ENCODE peak calls at places on chromosomes 2 and 18, in nine cellular contexts. One of them, this sample, is unnamed. For H3K36me3, the result is how much of the 10 kb centered on the place peaks cover.

GRCh38 chr2:150431975-150432374 is 55.5 kb downstream of the RND3 start:
- DNase-seq in WERI-Rb-1: no peak
- DNase-seq in fibroblast of lung: no peak
- DNase-seq in right lobe of liver: no peak
- DNase-seq in brain microvascular endothelial cell: no peak
- DNase-seq in heart right ventricle: no peak
- DNase-seq in hepatocyte: no peak
- DNase-seq in H7: no peak
- DNase-seq in breast epithelium: no peak
- DNase-seq in this sample: no peak

GRCh38 chr2:205684871-205685313 is 2.6 kb downstream of the NRP2 start:
- DNase-seq in heart right ventricle: no peak
- DNase-seq in breast epithelium: no peak
- DNase-seq in fibroblast of lung: peak
- DNase-seq in WERI-Rb-1: no peak
- DNase-seq in hepatocyte: no peak
- DNase-seq in right lobe of liver: peak
- DNase-seq in brain microvascular endothelial cell: no peak
- DNase-seq in H7: peak
- DNase-seq in this sample: no peak

GRCh38 chr2:149566652-149567051 is 20.9 kb downstream of the MMADHC start:
- DNase-seq in hepatocyte: no peak
- DNase-seq in H7: no peak
- DNase-seq in heart right ventricle: no peak
- DNase-seq in fibroblast of lung: no peak
- DNase-seq in right lobe of liver: no peak
- DNase-seq in WERI-Rb-1: no peak
- DNase-seq in breast epithelium: no peak
- DNase-seq in brain microvascular endothelial cell: no peak
- DNase-seq in this sample: no peak

GRCh38 chr2:172403881-172404470 is 23.4 kb upstream of the ITGA6 start:
- DNase-seq in brain microvascular endothelial cell: no peak
- DNase-seq in hepatocyte: no peak
- DNase-seq in heart right ventricle: no peak
- DNase-seq in WERI-Rb-1: no peak
- DNase-seq in fibroblast of lung: no peak
- DNase-seq in H7: no peak
- DNase-seq in breast epithelium: no peak
- DNase-seq in right lobe of liver: no peak
- DNase-seq in this sample: no peak

GRCh38 chr2:46909771-46910419 is 5.7 kb downstream of the MCFD2 start:
- DNase-seq in H7: no peak
- DNase-seq in heart right ventricle: no peak
- DNase-seq in breast epithelium: no peak
- DNase-seq in WERI-Rb-1: no peak
- DNase-seq in fibroblast of lung: peak
- DNase-seq in hepatocyte: peak
- DNase-seq in right lobe of liver: no peak
- DNase-seq in brain microvascular endothelial cell: peak
- DNase-seq in this sample: no peak

GRCh38 chr2:65396348-65397026 is 35.9 kb downstream of the SPRED2 start:
- DNase-seq in right lobe of liver: no peak
- DNase-seq in WERI-Rb-1: no peak
- DNase-seq in H7: no peak
- DNase-seq in fibroblast of lung: peak
- DNase-seq in heart right ventricle: no peak
- DNase-seq in brain microvascular endothelial cell: no peak
- DNase-seq in hepatocyte: no peak
- DNase-seq in breast epithelium: no peak
- DNase-seq in this sample: peak

GRCh38 chr2:221347471-221347870 is 224.6 kb downstream of the EPHA4 start:
- DNase-seq in WERI-Rb-1: no peak
- DNase-seq in hepatocyte: no peak
- DNase-seq in heart right ventricle: no peak
- DNase-seq in breast epithelium: no peak
- DNase-seq in brain microvascular endothelial cell: peak
- DNase-seq in right lobe of liver: no peak
- DNase-seq in H7: no peak
- DNase-seq in fibroblast of lung: peak
- DNase-seq in this sample: no peak

GRCh38 chr2:128754246-128754724 is 435.6 kb upstream of the HS6ST1 start:
- DNase-seq in fibroblast of lung: peak
- DNase-seq in heart right ventricle: peak
- DNase-seq in breast epithelium: peak
- DNase-seq in brain microvascular endothelial cell: peak
- DNase-seq in H7: no peak
- DNase-seq in WERI-Rb-1: no peak
- DNase-seq in right lobe of liver: no peak
- DNase-seq in hepatocyte: no peak
- DNase-seq in this sample: no peak

GRCh38 chr2:211690736-211691135 is 847.9 kb downstream of the ERBB4 start:
- DNase-seq in breast epithelium: no peak
- DNase-seq in WERI-Rb-1: no peak
- DNase-seq in brain microvascular endothelial cell: no peak
- DNase-seq in H7: no peak
- DNase-seq in heart right ventricle: no peak
- DNase-seq in right lobe of liver: no peak
- DNase-seq in hepatocyte: no peak
- DNase-seq in fibroblast of lung: no peak
- DNase-seq in this sample: no peak

GRCh38 chr2:230362030-230362691 is 35.2 kb downstream of the SP140L start:
- DNase-seq in fibroblast of lung: no peak
- DNase-seq in brain microvascular endothelial cell: no peak
- DNase-seq in right lobe of liver: no peak
- DNase-seq in heart right ventricle: no peak
- DNase-seq in hepatocyte: no peak
- DNase-seq in H7: no peak
- DNase-seq in breast epithelium: no peak
- DNase-seq in WERI-Rb-1: no peak
- DNase-seq in this sample: no peak

GRCh38 chr18:48781041-48781989 is 169.4 kb downstream of the SMAD7 start:
- DNase-seq in fibroblast of lung: peak
- DNase-seq in right lobe of liver: peak
- DNase-seq in heart right ventricle: peak
- DNase-seq in WERI-Rb-1: peak
- DNase-seq in H7: no peak
- DNase-seq in breast epithelium: peak
- DNase-seq in hepatocyte: peak
- DNase-seq in brain microvascular endothelial cell: peak
- DNase-seq in this sample: peak

GRCh38 chr18:77061291-77061945 is 71.2 kb downstream of the MBP start:
- DNase-seq in right lobe of liver: no peak
- DNase-seq in WERI-Rb-1: no peak
- DNase-seq in heart right ventricle: no peak
- DNase-seq in breast epithelium: no peak
- DNase-seq in brain microvascular endothelial cell: peak
- DNase-seq in fibroblast of lung: peak
- DNase-seq in H7: no peak
- DNase-seq in hepatocyte: no peak
- DNase-seq in this sample: no peak

GRCh38 chr2:97871096-97871780 is 124.5 kb downstream of the TMEM131 start:
- DNase-seq in breast epithelium: no peak
- DNase-seq in heart right ventricle: no peak
- DNase-seq in WERI-Rb-1: no peak
- DNase-seq in brain microvascular endothelial cell: peak
- DNase-seq in hepatocyte: no peak
- DNase-seq in fibroblast of lung: peak
- DNase-seq in right lobe of liver: no peak
- DNase-seq in H7: no peak
- DNase-seq in this sample: no peak

GRCh38 chr2:97868986-97869721 is 126.6 kb downstream of the TMEM131 start:
- DNase-seq in heart right ventricle: no peak
- DNase-seq in hepatocyte: peak
- DNase-seq in brain microvascular endothelial cell: peak
- DNase-seq in WERI-Rb-1: no peak
- DNase-seq in fibroblast of lung: peak
- DNase-seq in right lobe of liver: no peak
- DNase-seq in H7: no peak
- DNase-seq in breast epithelium: no peak
- DNase-seq in this sample: peak

GRCh38 chr2:97869722-97870346 is 125.9 kb downstream of the TMEM131 start:
- DNase-seq in heart right ventricle: no peak
- DNase-seq in H7: no peak
- DNase-seq in fibroblast of lung: no peak
- DNase-seq in brain microvascular endothelial cell: no peak
- DNase-seq in right lobe of liver: no peak
- DNase-seq in breast epithelium: no peak
- DNase-seq in hepatocyte: no peak
- DNase-seq in WERI-Rb-1: no peak
- DNase-seq in this sample: no peak

GRCh38 chr2:97870396-97870843 is 125.3 kb downstream of the TMEM131 start:
- DNase-seq in breast epithelium: peak
- DNase-seq in brain microvascular endothelial cell: peak
- DNase-seq in right lobe of liver: no peak
- DNase-seq in hepatocyte: peak
- DNase-seq in WERI-Rb-1: no peak
- DNase-seq in fibroblast of lung: peak
- DNase-seq in heart right ventricle: no peak
- DNase-seq in H7: no peak
- DNase-seq in this sample: no peak
- H3K4me3 ChIP-seq in breast epithelium: no peak
- H3K4me3 ChIP-seq in brain microvascular endothelial cell: no peak
- H3K4me3 ChIP-seq in right lobe of liver: no peak
- H3K4me3 ChIP-seq in hepatocyte: no peak
- H3K4me3 ChIP-seq in WERI-Rb-1: no peak
- H3K4me3 ChIP-seq in fibroblast of lung: no peak
- H3K4me3 ChIP-seq in heart right ventricle: no peak
- H3K4me3 ChIP-seq in H7: no peak
- H3K4me3 ChIP-seq in this sample: peak

GRCh38 chr2:37153224-37153623 is 3.6 kb downstream of the EIF2AK2 start:
- DNase-seq in breast epithelium: no peak
- DNase-seq in H7: no peak
- DNase-seq in brain microvascular endothelial cell: no peak
- DNase-seq in fibroblast of lung: no peak
- DNase-seq in right lobe of liver: no peak
- DNase-seq in hepatocyte: no peak
- DNase-seq in heart right ventricle: no peak
- DNase-seq in WERI-Rb-1: no peak
- DNase-seq in this sample: no peak

GRCh38 chr2:37148325-37148724 is 8.5 kb downstream of the EIF2AK2 start:
- DNase-seq in H7: no peak
- DNase-seq in right lobe of liver: no peak
- DNase-seq in breast epithelium: no peak
- DNase-seq in WERI-Rb-1: no peak
- DNase-seq in fibroblast of lung: no peak
- DNase-seq in brain microvascular endothelial cell: no peak
- DNase-seq in hepatocyte: no peak
- DNase-seq in heart right ventricle: no peak
- DNase-seq in this sample: no peak

GRCh38 chr2:37154790-37155189 is 2.0 kb downstream of the EIF2AK2 start:
- DNase-seq in fibroblast of lung: no peak
- DNase-seq in right lobe of liver: no peak
- DNase-seq in H7: no peak
- DNase-seq in brain microvascular endothelial cell: no peak
- DNase-seq in heart right ventricle: no peak
- DNase-seq in WERI-Rb-1: no peak
- DNase-seq in breast epithelium: no peak
- DNase-seq in hepatocyte: no peak
- DNase-seq in this sample: no peak

GRCh38 chr2:37146062-37146461 is 10.7 kb downstream of the EIF2AK2 start:
- DNase-seq in WERI-Rb-1: no peak
- DNase-seq in brain microvascular endothelial cell: no peak
- DNase-seq in fibroblast of lung: no peak
- DNase-seq in right lobe of liver: no peak
- DNase-seq in heart right ventricle: no peak
- DNase-seq in breast epithelium: no peak
- DNase-seq in H7: no peak
- DNase-seq in hepatocyte: no peak
- DNase-seq in this sample: no peak

GRCh38 chr2:37149626-37150322 is 7.0 kb downstream of the EIF2AK2 start:
- DNase-seq in H7: no peak
- DNase-seq in brain microvascular endothelial cell: no peak
- DNase-seq in heart right ventricle: no peak
- DNase-seq in WERI-Rb-1: no peak
- DNase-seq in right lobe of liver: no peak
- DNase-seq in fibroblast of lung: no peak
- DNase-seq in hepatocyte: peak
- DNase-seq in breast epithelium: no peak
- DNase-seq in this sample: no peak
- H3K36me3 ChIP-seq in H7: under half
- H3K36me3 ChIP-seq in brain microvascular endothelial cell: under half
- H3K36me3 ChIP-seq in heart right ventricle: under half
- H3K36me3 ChIP-seq in WERI-Rb-1: half or more
- H3K36me3 ChIP-seq in right lobe of liver: under half
- H3K36me3 ChIP-seq in fibroblast of lung: under half
- H3K36me3 ChIP-seq in hepatocyte: under half
- H3K36me3 ChIP-seq in breast epithelium: under half
- H3K36me3 ChIP-seq in this sample: under half

GRCh38 chr2:133266926-133267590 is 301.2 kb downstream of the NCKAP5 start:
- DNase-seq in WERI-Rb-1: peak
- DNase-seq in hepatocyte: no peak
- DNase-seq in right lobe of liver: no peak
- DNase-seq in heart right ventricle: no peak
- DNase-seq in H7: peak
- DNase-seq in brain microvascular endothelial cell: no peak
- DNase-seq in fibroblast of lung: no peak
- DNase-seq in breast epithelium: no peak
- DNase-seq in this sample: no peak

GRCh38 chr2:133270550-133270949 is 297.7 kb downstream of the NCKAP5 start:
- DNase-seq in H7: no peak
- DNase-seq in brain microvascular endothelial cell: no peak
- DNase-seq in WERI-Rb-1: no peak
- DNase-seq in heart right ventricle: no peak
- DNase-seq in breast epithelium: no peak
- DNase-seq in right lobe of liver: no peak
- DNase-seq in hepatocyte: no peak
- DNase-seq in fibroblast of lung: no peak
- DNase-seq in this sample: no peak

GRCh38 chr2:133262888-133263287 is 305.4 kb downstream of the NCKAP5 start:
- DNase-seq in H7: peak
- DNase-seq in right lobe of liver: no peak
- DNase-seq in WERI-Rb-1: peak
- DNase-seq in heart right ventricle: no peak
- DNase-seq in brain microvascular endothelial cell: no peak
- DNase-seq in fibroblast of lung: no peak
- DNase-seq in breast epithelium: no peak
- DNase-seq in hepatocyte: no peak
- DNase-seq in this sample: no peak

GRCh38 chr2:133264951-133265949 is 303.0 kb downstream of the NCKAP5 start:
- DNase-seq in right lobe of liver: peak
- DNase-seq in H7: peak
- DNase-seq in heart right ventricle: peak
- DNase-seq in breast epithelium: no peak
- DNase-seq in hepatocyte: peak
- DNase-seq in fibroblast of lung: peak
- DNase-seq in brain microvascular endothelial cell: no peak
- DNase-seq in WERI-Rb-1: peak
- DNase-seq in this sample: no peak

GRCh38 chr2:133266075-133266925 is 302.0 kb downstream of the NCKAP5 start:
- DNase-seq in right lobe of liver: peak
- DNase-seq in heart right ventricle: peak
- DNase-seq in WERI-Rb-1: peak
- DNase-seq in H7: peak
- DNase-seq in fibroblast of lung: peak
- DNase-seq in brain microvascular endothelial cell: no peak
- DNase-seq in breast epithelium: no peak
- DNase-seq in hepatocyte: peak
- DNase-seq in this sample: no peak
- H3K4me3 ChIP-seq in right lobe of liver: peak
- H3K4me3 ChIP-seq in heart right ventricle: peak
- H3K4me3 ChIP-seq in WERI-Rb-1: peak
- H3K4me3 ChIP-seq in H7: peak
- H3K4me3 ChIP-seq in fibroblast of lung: peak
- H3K4me3 ChIP-seq in brain microvascular endothelial cell: peak
- H3K4me3 ChIP-seq in breast epithelium: peak
- H3K4me3 ChIP-seq in hepatocyte: peak
- H3K4me3 ChIP-seq in this sample: peak

GRCh38 chr2:112831380-112831930 is 5.1 kb downstream of the IL1B start:
- DNase-seq in fibroblast of lung: no peak
- DNase-seq in hepatocyte: no peak
- DNase-seq in H7: no peak
- DNase-seq in right lobe of liver: no peak
- DNase-seq in WERI-Rb-1: no peak
- DNase-seq in heart right ventricle: peak
- DNase-seq in breast epithelium: no peak
- DNase-seq in brain microvascular endothelial cell: no peak
- DNase-seq in this sample: no peak
- H3K36me3 ChIP-seq in fibroblast of lung: under half
- H3K36me3 ChIP-seq in hepatocyte: under half
- H3K36me3 ChIP-seq in H7: under half
- H3K36me3 ChIP-seq in right lobe of liver: under half
- H3K36me3 ChIP-seq in WERI-Rb-1: under half
- H3K36me3 ChIP-seq in heart right ventricle: under half
- H3K36me3 ChIP-seq in breast epithelium: under half
- H3K36me3 ChIP-seq in brain microvascular endothelial cell: under half
- H3K36me3 ChIP-seq in this sample: under half

This sample was measured in thoracic aorta.